ENCODE peak calls at places on chromosome 4, in eight cellular contexts. R is myocyte, Y is SW480, H is occipital lobe, M is heart left ventricle, I is anterior cingulate cortex, T is NCI-H748 treated with DMSO at 0.1 percent for 48 hours, A is WTC11. O is an unnamed sample.

GRCh38 chr4:128228021-128228571 is 59.5 kb downstream of the PGRMC2 start:
- DNase-seq in A (no peak), Y (no peak), T (peak; percentile 12), I (no peak), R (peak; percentile 71), M (no peak), H (no peak), O (no peak)

GRCh38 chr4:137310156-137310555 is 222.1 kb downstream of the PCDH18 start:
- DNase-seq in T (no peak), H (no peak), I (no peak), A (no peak), M (no peak), R (peak; percentile 71), Y (no peak), O (no peak)

GRCh38 chr4:56981795-56982201 is 3.1 kb downstream of the POLR2B start:
- DNase-seq in R (no peak), A (no peak), H (no peak), T (no peak), M (no peak), I (no peak), Y (no peak), O (no peak)

GRCh38 chr4:103137446-103137827 is 37.8 kb upstream of the BDH2 start:
- DNase-seq in R (no peak), Y (no peak), T (no peak), H (no peak), I (no peak), M (no peak), A (no peak), O (no peak)

GRCh38 chr4:35038079-35038805 is 1206.1 kb downstream of the ARAP2 start:
- DNase-seq in I (no peak), M (no peak), R (no peak), T (no peak), A (peak; percentile 14), Y (no peak), H (no peak), O (no peak)

GRCh38 chr4:1172228-1172851 is at the start of gene SPON2:
- DNase-seq in I (no peak), R (no peak), T (no peak), A (no peak), Y (no peak), H (no peak), M (no peak), O (no peak)

GRCh38 chr4:109406337-109406931 is 27.2 kb upstream of the SEC24B start:
- DNase-seq in H (no peak), A (no peak), M (no peak), T (no peak), R (peak; percentile 80), I (no peak), Y (peak; percentile 41), O (peak; percentile 42)

GRCh38 chr4:129641179-129641578 is 545.2 kb downstream of the C4orf33 start:
- DNase-seq in Y (peak; percentile 6), A (peak; percentile 72), T (peak; percentile 2), I (peak; percentile 1), R (peak; percentile 41), H (no peak), M (peak; percentile 39), O (peak; percentile 76)

GRCh38 chr4:128006592-128006991 is 41.4 kb downstream of the ABHD18 start:
- DNase-seq in A (no peak), T (no peak), H (no peak), M (no peak), R (no peak), I (no peak), Y (no peak), O (no peak)

GRCh38 chr4:3307891-3308575 is 15.2 kb downstream of the RGS12 start:
- DNase-seq in H (no peak), A (no peak), M (no peak), Y (no peak), I (no peak), T (no peak), R (no peak), O (no peak)

GRCh38 chr4:43253511-43253910 is 361.0 kb downstream of the GRXCR1 start:
- DNase-seq in T (no peak), A (no peak), Y (no peak), H (no peak), M (no peak), I (no peak), R (no peak), O (no peak)

GRCh38 chr4:53676402-53676871 is 85.2 kb upstream of the LNX1 start:
- DNase-seq in M (no peak), A (no peak), I (no peak), R (no peak), T (no peak), H (no peak), Y (no peak), O (peak; percentile 10)

GRCh38 chr4:54498661-54499111 is 159.1 kb upstream of the KIT start:
- DNase-seq in Y (peak; percentile 72), I (no peak), H (no peak), R (peak; percentile 89), T (no peak), A (no peak), M (no peak), O (no peak)

GRCh38 chr4:89298788-89299152 is 8.8 kb downstream of the GPRIN3 start:
- DNase-seq in I (no peak), Y (no peak), R (peak; percentile 39), H (no peak), M (no peak), A (no peak), T (no peak), O (peak; percentile 40)

GRCh38 chr4:184375027-184375426 is 99.3 kb downstream of the IRF2 start:
- DNase-seq in T (no peak), I (no peak), M (no peak), H (no peak), A (no peak), R (no peak), Y (peak; percentile 33), O (no peak)

GRCh38 chr4:98688416-98689290 is 30.2 kb upstream of the TSPAN5 start:
- DNase-seq in T (no peak), I (no peak), A (no peak), R (peak; percentile 26), Y (peak; percentile 85), H (no peak), M (no peak), O (no peak)

GRCh38 chr4:174136013-174136412 is 147.5 kb downstream of the FBXO8 start:
- DNase-seq in Y (no peak), M (no peak), H (no peak), T (peak; percentile 73), A (no peak), I (no peak), R (peak; percentile 47), O (no peak)

GRCh38 chr4:125314676-125315570 is at the start of gene FAT4:
- DNase-seq in Y (peak; percentile 52), T (peak; percentile 44), H (peak; percentile 86), R (peak; percentile 98), M (peak; percentile 96), I (peak; percentile 75), A (peak; percentile 90), O (no peak)

GRCh38 chr4:120314969-120315368 is 248.3 kb upstream of the MAD2L1 start:
- DNase-seq in H (no peak), A (no peak), T (no peak), R (no peak), M (no peak), Y (no peak), I (no peak), O (no peak)

GRCh38 chr4:72326692-72327632 is 242.1 kb downstream of the ADAMTS3 start:
- DNase-seq in H (no peak), T (peak; percentile 5), A (no peak), R (peak; percentile 25), I (no peak), Y (peak; percentile 50), M (no peak), O (peak; percentile 13)

GRCh38 chr4:182492456-182492855 is 249.3 kb downstream of the TENM3 start:
- DNase-seq in H (no peak), I (no peak), T (no peak), A (no peak), R (peak; percentile 68), Y (no peak), M (no peak), O (no peak)

GRCh38 chr4:69485130-69485529 is 10.6 kb downstream of the UGT2B4 start:
- DNase-seq in Y (no peak), H (no peak), I (no peak), A (no peak), T (no peak), R (peak; percentile 44), M (no peak), O (no peak)

GRCh38 chr4:108240356-108240755 is 71.6 kb upstream of the LEF1 start:
- DNase-seq in M (no peak), T (no peak), Y (no peak), I (no peak), A (no peak), R (peak; percentile 54), H (no peak), O (no peak)

GRCh38 chr4:150251752-150252190 is 173.5 kb downstream of the DCLK2 start:
- DNase-seq in T (no peak), Y (no peak), I (no peak), A (peak; percentile 34), H (no peak), M (no peak), R (no peak), O (no peak)

GRCh38 chr4:183905593-183906485 is 732 bp downstream of the STOX2 start:
- DNase-seq in A (peak; percentile 93), Y (peak; percentile 40), H (peak; percentile 76), R (peak; percentile 2), T (peak; percentile 4), I (peak; percentile 55), M (peak; percentile 56), O (no peak)

GRCh38 chr4:64230709-64231310 is 178.4 kb downstream of the TECRL start:
- DNase-seq in Y (no peak), T (no peak), M (no peak), H (no peak), I (no peak), A (no peak), R (peak; percentile 13), O (no peak)

GRCh38 chr4:47528651-47529050 is 43.6 kb downstream of the ATP10D start:
- DNase-seq in R (peak; percentile 79), H (no peak), M (no peak), Y (no peak), A (no peak), T (no peak), I (no peak), O (no peak)

GRCh38 chr4:80361329-80361900 is 25.9 kb downstream of the CFAP299 start:
- DNase-seq in R (peak; percentile 38), Y (peak; percentile 25), I (no peak), T (peak; percentile 1), M (no peak), H (no peak), A (no peak), O (peak; percentile 47)

GRCh38 chr4:188246488-188246887 is 107.2 kb downstream of the TRIML1 start:
- DNase-seq in Y (peak; percentile 22), T (peak; percentile 0), A (peak; percentile 28), M (no peak), R (no peak), H (no peak), I (no peak), O (no peak)

GRCh38 chr4:85055558-85055957 is 89.1 kb upstream of the WDFY3 start:
- DNase-seq in M (no peak), R (no peak), Y (no peak), H (no peak), I (no peak), T (no peak), A (no peak), O (no peak)

GRCh38 chr4:185513489-185514181 is 21.7 kb downstream of the PDLIM3 start:
- DNase-seq in T (no peak), I (no peak), R (peak; percentile 74), M (no peak), H (no peak), A (no peak), Y (peak; percentile 20), O (peak; percentile 41)

O was measured in AML-193.